ENCODE peak calls at places on chromosomes 2 and 18, in eight cellular contexts. Q is sigmoid colon; I is anterior cingulate cortex; T is NCI-H748 treated with DMSO at 0.1 percent for 48 hours; X is stimulated activated CD4-positive, alpha-beta T cell treated with anti-CD3 and anti-CD28 coated beads, Interleukin-15, amount 100 ng/mL, for 1 hour; H is activated CD4-positive, alpha-beta T cell treated with anti-CD3 and anti-CD28 coated beads for 48 hours; O is progenitor cell of endocrine pancreas; G is astrocyte of the cerebellum. V is an unnamed sample.

GRCh38 chr2:169108098-169108884 is 38.9 kb downstream of the DHRS9 start:
- DNase-seq in Q (no peak), I (no peak), T (no peak), X (no peak), H (no peak), O (no peak), G (no peak), V (no peak)

GRCh38 chr2:1582891-1583341 is 161.4 kb downstream of the PXDN start:
- DNase-seq in Q (peak), I (no peak), T (no peak), X (no peak), H (no peak), O (no peak), G (no peak), V (no peak)

GRCh38 chr2:170361359-170361936 is 183.5 kb downstream of the MYO3B start:
- DNase-seq in Q (no peak), I (no peak), T (peak), X (peak), H (peak), O (peak), G (peak), V (no peak)

GRCh38 chr18:59842947-59843346 is 56.8 kb upstream of the PMAIP1 start:
- DNase-seq in Q (no peak), I (no peak), T (no peak), X (no peak), H (no peak), O (no peak), G (no peak), V (no peak)

GRCh38 chr2:15112216-15112615 is 448.9 kb downstream of the NBAS start:
- DNase-seq in Q (no peak), I (no peak), T (no peak), X (no peak), H (no peak), O (no peak), G (peak), V (no peak)

GRCh38 chr2:122706757-122707223 is 951.3 kb downstream of the TSN start:
- DNase-seq in Q (no peak), I (no peak), T (no peak), X (no peak), H (no peak), O (no peak), G (no peak), V (no peak)

GRCh38 chr2:127418300-127419111 is at the start of gene PROC:
- DNase-seq in Q (no peak), I (no peak), T (no peak), X (no peak), H (no peak), O (no peak), G (no peak), V (no peak)

GRCh38 chr2:2083113-2083757 is 247.8 kb downstream of the MYT1L start:
- DNase-seq in Q (no peak), I (no peak), T (peak), X (no peak), H (no peak), O (no peak), G (no peak), V (no peak)

GRCh38 chr2:11914455-11914854 is 168.0 kb downstream of the LPIN1 start:
- DNase-seq in Q (no peak), I (no peak), T (no peak), X (no peak), H (no peak), O (no peak), G (no peak), V (no peak)

GRCh38 chr18:35949090-35949489 is 23.4 kb upstream of the RMP24 start:
- DNase-seq in Q (no peak), I (no peak), T (no peak), X (no peak), H (no peak), O (no peak), G (no peak), V (no peak)

GRCh38 chr18:76491436-76491800 is 3.6 kb downstream of the ZNF516 start:
- DNase-seq in Q (peak), I (peak), T (peak), X (peak), H (peak), O (peak), G (no peak), V (peak)

GRCh38 chr2:14423145-14423906 is 209.2 kb upstream of the LRATD1 start:
- DNase-seq in Q (no peak), I (no peak), T (no peak), X (no peak), H (no peak), O (no peak), G (no peak), V (no peak)

GRCh38 chr18:58253318-58253717 is 209.3 kb downstream of the NEDD4L start:
- DNase-seq in Q (no peak), I (no peak), T (no peak), X (no peak), H (no peak), O (no peak), G (no peak), V (no peak)

GRCh38 chr2:10868021-10868420 is 43.7 kb upstream of the KCNF1 start:
- DNase-seq in Q (no peak), I (no peak), T (no peak), X (no peak), H (no peak), O (no peak), G (no peak), V (no peak)

GRCh38 chr2:145356046-145356445 is 836.1 kb upstream of the ZEB2 start:
- DNase-seq in Q (no peak), I (no peak), T (no peak), X (no peak), H (no peak), O (no peak), G (no peak), V (no peak)

GRCh38 chr18:1541478-1541877 is 636.8 kb downstream of the ADCYAP1 start:
- DNase-seq in Q (no peak), I (no peak), T (no peak), X (no peak), H (no peak), O (no peak), G (no peak), V (no peak)

GRCh38 chr2:216654528-216655052 is 21.4 kb downstream of the IGFBP2 start:
- DNase-seq in Q (no peak), I (no peak), T (no peak), X (no peak), H (no peak), O (no peak), G (no peak), V (no peak)

GRCh38 chr2:235598842-235599531 is 105.1 kb downstream of the AGAP1 start:
- DNase-seq in Q (no peak), I (no peak), T (no peak), X (no peak), H (no peak), O (no peak), G (no peak), V (no peak)

GRCh38 chr2:233801357-233802131 is 23.4 kb downstream of the MROH2A start:
- DNase-seq in Q (no peak), I (no peak), T (no peak), X (no peak), H (peak), O (no peak), G (no peak), V (no peak)

GRCh38 chr2:47160207-47160606 is 5.1 kb upstream of the STPG4 start:
- DNase-seq in Q (no peak), I (no peak), T (no peak), X (no peak), H (no peak), O (no peak), G (no peak), V (no peak)

GRCh38 chr2:239932881-239933735 is 92.0 kb downstream of the NDUFA10 start:
- DNase-seq in Q (peak), I (no peak), T (no peak), X (no peak), H (no peak), O (no peak), G (no peak), V (no peak)

GRCh38 chr18:26419746-26420145 is 128.6 kb downstream of the KCTD1 start:
- DNase-seq in Q (peak), I (no peak), T (no peak), X (no peak), H (no peak), O (no peak), G (no peak), V (no peak)

GRCh38 chr2:48320747-48321146 is 209.2 kb upstream of the STON1 start:
- DNase-seq in Q (no peak), I (no peak), T (no peak), X (no peak), H (no peak), O (no peak), G (no peak), V (no peak)

GRCh38 chr2:235460548-235461047 is 33.2 kb upstream of the AGAP1 start:
- DNase-seq in Q (no peak), I (no peak), T (no peak), X (no peak), H (no peak), O (no peak), G (no peak), V (no peak)

GRCh38 chr2:173997779-173998178 is 32.6 kb upstream of the SP3 start:
- DNase-seq in Q (no peak), I (no peak), T (no peak), X (no peak), H (no peak), O (no peak), G (no peak), V (peak)

GRCh38 chr2:233487748-233488345 is 78.7 kb downstream of the USP40 start:
- DNase-seq in Q (no peak), I (no peak), T (no peak), X (no peak), H (no peak), O (no peak), G (no peak), V (no peak)

GRCh38 chr2:181474227-181474626 is 17.0 kb downstream of the ITGA4 start:
- DNase-seq in Q (no peak), I (no peak), T (no peak), X (no peak), H (no peak), O (no peak), G (no peak), V (no peak)

GRCh38 chr2:3482363-3482821 is 36.9 kb downstream of the ADI1 start:
- DNase-seq in Q (peak), I (no peak), T (no peak), X (no peak), H (no peak), O (no peak), G (no peak), V (no peak)

GRCh38 chr2:171523969-171524401 is 1.7 kb downstream of the CYBRD1 start:
- DNase-seq in Q (no peak), I (no peak), T (no peak), X (no peak), H (no peak), O (no peak), G (peak), V (no peak)

GRCh38 chr18:41389936-41390667 is 564.9 kb upstream of the PIK3C3 start:
- DNase-seq in Q (no peak), I (no peak), T (no peak), X (no peak), H (no peak), O (no peak), G (no peak), V (no peak)

GRCh38 chr2:127392133-127392827 is 4.5 kb upstream of the MAP3K2 start:
- DNase-seq in Q (no peak), I (no peak), T (no peak), X (no peak), H (no peak), O (no peak), G (no peak), V (no peak)

GRCh38 chr2:120669121-120669952 is 66.3 kb upstream of the GLI2 start:
- DNase-seq in Q (peak), I (no peak), T (no peak), X (no peak), H (peak), O (peak), G (no peak), V (peak)

GRCh38 chr18:43067570-43067969 is 47.9 kb downstream of the RIT2 start:
- DNase-seq in Q (no peak), I (no peak), T (no peak), X (no peak), H (no peak), O (no peak), G (no peak), V (no peak)

GRCh38 chr2:160952462-160952861 is 207.8 kb upstream of the TANK start:
- DNase-seq in Q (peak), I (no peak), T (no peak), X (no peak), H (no peak), O (no peak), G (peak), V (no peak)

V was measured in NCI-H1092 treated with DMSO at 0.1 percent for 48 hours.